ENCODE peak calls at places on chromosomes 3 and 15, in six cellular contexts. K is esophagus muscularis mucosa, N is fibroblast of the aortic adventitia, G is cardiac muscle cell, P is spleen, J is fibroblast of villous mesenchyme. X is an unnamed sample.

GRCh38 chr15:78321041-78321570 is 19.0 kb upstream of the CRABP1 start:
- DNase-seq in K (no peak), J (no peak), P (peak; percentile 41), G (no peak), N (no peak), X (no peak)

GRCh38 chr3:10185804-10186762 is 21.4 kb downstream of the IRAK2 start:
- DNase-seq in P (no peak), N (peak; percentile 84), J (peak; percentile 53), K (no peak), G (no peak), X (no peak)

GRCh38 chr3:143002083-143002712 is 828 bp downstream of the U2SURP start:
- DNase-seq in K (no peak), N (peak; percentile 27), G (no peak), P (no peak), J (peak; percentile 60), X (peak; percentile 10)

GRCh38 chr3:64105816-64106215 is 82.5 kb upstream of the PSMD6 start:
- DNase-seq in G (no peak), N (no peak), K (no peak), P (no peak), J (no peak), X (no peak)

GRCh38 chr3:69936266-69936665 is 63.3 kb upstream of the SAMMSON start:
- DNase-seq in P (no peak), J (no peak), N (no peak), G (no peak), K (no peak), X (no peak)

GRCh38 chr3:102536479-102536878 is 101.7 kb downstream of the ZPLD1 start:
- DNase-seq in G (peak; percentile 31), K (no peak), N (peak; percentile 57), P (no peak), J (peak; percentile 46), X (peak; percentile 26)

GRCh38 chr3:8886556-8886955 is 76.7 kb downstream of the RAD18 start:
- DNase-seq in P (no peak), K (no peak), G (no peak), J (no peak), N (peak; percentile 30), X (peak; percentile 66)

GRCh38 chr3:43218156-43218555 is 68.2 kb upstream of the SNRK start:
- DNase-seq in G (no peak), N (no peak), K (no peak), P (no peak), J (no peak), X (no peak)

GRCh38 chr3:45083023-45083422 is 56.9 kb downstream of the CLEC3B start:
- DNase-seq in K (no peak), P (no peak), N (no peak), J (no peak), G (no peak), X (no peak)

GRCh38 chr3:119235151-119235550 is 5.5 kb downstream of the B4GALT4 start:
- DNase-seq in P (no peak), K (no peak), J (peak; percentile 24), N (peak; percentile 74), G (no peak), X (peak; percentile 74)

DNA sequence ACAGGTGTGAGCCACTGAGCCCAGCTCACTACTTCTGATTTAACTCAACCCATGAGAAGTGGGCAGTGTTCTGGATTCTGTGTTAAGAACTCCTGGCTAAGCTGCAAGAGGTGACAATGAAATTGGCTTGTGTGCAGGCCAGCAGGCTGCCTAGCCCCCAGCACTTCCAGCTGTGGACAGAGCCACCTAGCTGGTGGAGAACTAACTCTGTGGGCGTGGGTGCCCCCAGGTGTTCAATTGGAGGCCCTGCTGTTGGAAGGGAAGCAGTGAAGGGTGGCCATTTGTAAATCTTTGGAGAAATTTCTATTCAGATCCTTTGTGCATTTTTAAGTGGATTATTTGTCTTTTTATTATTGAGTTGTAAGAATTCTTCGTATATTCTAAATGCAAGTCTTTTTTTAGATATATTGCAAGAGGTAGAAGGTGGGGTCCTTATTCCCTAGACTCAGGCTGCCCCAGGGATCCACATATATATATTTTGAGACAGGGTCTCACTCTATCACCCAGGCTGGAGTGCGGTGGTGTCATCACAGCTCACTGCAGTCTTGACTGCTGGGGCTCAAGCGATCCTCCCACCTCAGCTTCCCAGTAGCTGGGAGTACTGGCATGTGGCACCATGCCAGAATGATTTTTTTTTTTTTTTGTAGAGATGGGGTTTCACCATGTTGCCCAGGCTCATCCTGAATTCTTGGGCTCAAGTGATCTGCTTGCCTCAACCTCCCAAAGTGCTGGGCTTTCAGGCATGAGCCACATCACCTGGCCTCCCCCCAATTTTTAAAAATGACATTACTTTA is 7.2 kb upstream of the SCAMP5 start:
- DNase-seq in P (peak; percentile 71), N (peak; percentile 45), G (peak; percentile 88), J (peak; percentile 58), K (no peak), X (peak; percentile 12)
- TF ChIP-seq CTCF in P (peak; percentile 29), N (peak; percentile 45), G (peak; percentile 61), J (peak; percentile 69), K (peak; percentile 8), X (peak; percentile 67)

GRCh38 chr15:40594429-40594836 is 384 bp downstream of the KNL1 start:
- DNase-seq in G (peak; percentile 80), P (peak; percentile 88), J (peak; percentile 54), K (peak; percentile 89), N (no peak), X (peak; percentile 36)
- TF ChIP-seq CTCF in G (peak; percentile 12), P (no peak), J (no peak), K (peak; percentile 13), N (peak; percentile 41), X (peak; percentile 49)

GRCh38 chr15:87502173-87502572 is 754.4 kb downstream of the NTRK3 start:
- DNase-seq in N (no peak), P (no peak), G (no peak), J (no peak), K (no peak), X (no peak)
- TF ChIP-seq CTCF in N (no peak), P (no peak), G (no peak), J (no peak), K (no peak), X (no peak)

DNA sequence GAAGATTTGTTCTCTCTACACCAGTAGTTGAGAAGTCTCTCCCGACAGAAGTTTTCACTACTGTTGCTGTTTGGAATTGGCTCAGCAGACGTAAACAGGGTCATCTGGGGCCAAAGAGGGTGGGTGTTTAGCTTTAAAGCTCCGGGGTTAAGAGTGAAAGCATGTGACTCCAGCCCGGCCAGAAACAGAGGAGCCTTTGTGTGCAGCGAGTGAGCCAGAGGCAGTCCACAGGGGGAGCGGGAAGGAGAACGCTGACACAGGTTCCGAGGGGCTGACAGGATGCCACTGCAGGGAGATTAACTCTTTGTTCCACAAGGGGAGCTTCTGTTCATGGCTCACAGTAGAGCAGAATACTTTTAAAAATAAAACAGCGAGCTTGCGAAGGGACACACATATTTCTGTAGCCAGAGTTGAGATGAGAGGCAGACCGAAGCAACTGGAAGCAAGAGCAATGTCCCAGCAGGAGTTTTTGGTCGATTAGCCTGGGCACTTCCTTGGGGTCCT is 26.9 kb downstream of the BMF start:
- DNase-seq in N (peak; percentile 59), G (peak; percentile 86), K (no peak), J (peak; percentile 93), P (peak; percentile 80), X (peak; percentile 24)
- TF ChIP-seq CTCF in N (no peak), G (peak; percentile 14), K (peak; percentile 7), J (peak; percentile 15), P (no peak), X (peak; percentile 4)

GRCh38 chr3:146382386-146382785 is 87.0 kb downstream of the PLSCR2 start:
- DNase-seq in K (no peak), N (peak; percentile 48), G (peak; percentile 8), J (peak; percentile 26), P (no peak), X (peak; percentile 19)
- TF ChIP-seq CTCF in K (no peak), N (peak; percentile 41), G (peak; percentile 33), J (peak; percentile 40), P (no peak), X (peak; percentile 51)

DNA sequence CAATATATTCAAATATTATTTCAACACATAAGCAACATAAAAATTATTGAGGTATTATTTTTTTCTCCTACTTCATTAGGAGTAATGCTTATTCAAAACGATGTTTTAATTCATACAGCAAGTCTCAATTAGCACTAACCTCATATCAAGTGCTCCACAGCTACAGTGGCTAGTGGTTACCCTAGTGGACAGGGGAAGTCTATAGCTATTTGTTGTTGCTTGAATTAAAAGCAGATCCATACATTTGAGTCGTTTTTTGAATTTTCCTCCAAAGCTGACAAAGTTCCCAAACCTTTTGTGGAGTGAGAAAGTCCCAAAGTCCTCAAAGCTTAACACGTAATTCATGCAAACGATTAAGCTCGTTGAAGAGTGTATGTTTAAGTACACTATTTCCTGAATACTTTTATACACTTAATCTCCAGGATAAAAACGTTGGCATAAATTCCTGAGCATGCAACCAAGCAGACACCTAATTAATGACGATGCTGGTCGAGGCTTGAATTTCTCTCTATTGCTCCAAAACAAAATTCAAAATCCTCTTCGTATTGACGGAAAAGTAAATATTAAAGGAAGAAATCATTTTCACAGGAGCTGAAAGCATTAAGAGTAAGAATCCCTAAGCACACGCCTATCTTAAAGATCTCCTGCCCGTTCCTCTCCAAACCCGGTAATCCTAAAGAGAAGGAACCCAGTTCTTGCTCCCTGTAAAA is 984 bp downstream of the VPS13C start:
- DNase-seq in J (no peak), K (no peak), P (no peak), G (no peak), N (peak; percentile 16), X (no peak)
- TF ChIP-seq CTCF in J (peak; percentile 19), K (no peak), P (no peak), G (no peak), N (peak; percentile 48), X (peak; percentile 49)